ENCODE peak calls at places on chromosomes 4 and X, in five cellular contexts. K is WTC11, E is Kasumi-1, M is ecto neural progenitor cell, C is PC-3. S is an unnamed sample.

GRCh38 chr4:39083164-39083563 is 21.1 kb downstream of the KLHL5 start:
- DNase-seq in C (peak), E (no peak), M (no peak), K (no peak), S (peak)

GRCh38 chr4:6379787-6380745 is 92.3 kb downstream of the PPP2R2C start:
- DNase-seq in M (no peak), E (no peak), K (no peak), C (no peak), S (no peak)

GRCh38 chrX:34810364-34810763 is 132.2 kb upstream of the FAM47B start:
- DNase-seq in M (no peak), K (no peak), C (peak), E (peak), S (peak)

GRCh38 chr4:142351958-142352357 is 494.1 kb downstream of the INPP4B start:
- DNase-seq in M (no peak), C (no peak), K (no peak), E (no peak), S (no peak)

GRCh38 chr4:126915999-126916625 is 716.6 kb upstream of the INTU start:
- DNase-seq in M (no peak), E (no peak), C (no peak), K (no peak), S (no peak)

GRCh38 chr4:80265571-80266266 is 745 bp upstream of the FGF5 start:
- DNase-seq in M (no peak), C (peak), E (peak), K (no peak), S (peak)

GRCh38 chr4:36310793-36311192 is 29.4 kb downstream of the DTHD1 start:
- DNase-seq in K (no peak), C (no peak), M (no peak), E (peak), S (no peak)

GRCh38 chr4:106063009-106063408 is 167.7 kb downstream of the NPNT start:
- DNase-seq in K (no peak), E (no peak), C (peak), M (no peak), S (peak)

GRCh38 chr4:151675366-151676060 is 85.3 kb downstream of the GATB start:
- DNase-seq in M (peak), E (no peak), K (no peak), C (no peak), S (peak)

GRCh38 chr4:96166806-96167205 is 326.9 kb downstream of the PDHA2 start:
- DNase-seq in C (no peak), K (no peak), E (no peak), M (no peak), S (no peak)

S was measured in kidney tubule cell.